ENCODE peak calls at places on chromosome 7, in five cellular contexts. F is HCT116, Z is gastrocnemius medialis, Y is tibial nerve, W is esophagus squamous epithelium. Q is an unnamed sample. For H3K4me1, the result is how much of the 10 kb centered on the place peaks cover.

GRCh38 chr7:36982749-36983148 is 258.5 kb upstream of the AOAH start:
- DNase-seq in Y (no peak), W (no peak), F (no peak), Z (no peak), Q (no peak)

GRCh38 chr7:41189866-41190265 is 513.0 kb downstream of the INHBA start:
- DNase-seq in Z (no peak), F (peak), Y (no peak), W (no peak), Q (no peak)

GRCh38 chr7:55573526-55573925 is 1.2 kb upstream of the VOPP1 start:
- DNase-seq in Y (no peak), Z (no peak), F (no peak), W (no peak), Q (no peak)

GRCh38 chr7:69564454-69565417 is 33.5 kb upstream of the AUTS2 start:
- DNase-seq in Z (no peak), F (no peak), Y (peak), W (no peak), Q (peak)

GRCh38 chr7:41900034-41900433 is 197.1 kb upstream of the INHBA start:
- DNase-seq in Z (no peak), F (no peak), W (no peak), Y (no peak), Q (no peak)

GRCh38 chr7:44622342-44623151 is 16.1 kb downstream of the OGDH start:
- DNase-seq in Z (no peak), Y (no peak), W (no peak), F (no peak), Q (peak)

GRCh38 chr7:22935269-22935668 is 78.7 kb downstream of the HYCC1 start:
- DNase-seq in W (no peak), Y (no peak), Z (no peak), F (no peak), Q (no peak)

GRCh38 chr7:9900339-9900738 is 1073.3 kb upstream of the PHF14 start:
- DNase-seq in Z (no peak), Y (no peak), F (no peak), W (no peak), Q (no peak)

GRCh38 chr7:147509859-147510542 is 1080.6 kb upstream of the C7orf33 start:
- DNase-seq in F (no peak), Y (no peak), Z (no peak), W (no peak), Q (no peak)

GRCh38 chr7:46383605-46384004 is 462.5 kb upstream of the IGFBP3 start:
- DNase-seq in W (no peak), F (no peak), Z (no peak), Y (no peak), Q (no peak)

GRCh38 chr7:95213809-95214492 is 110.4 kb downstream of the PON1 start:
- DNase-seq in Y (peak), Z (peak), F (no peak), W (no peak), Q (peak)

GRCh38 chr7:95491634-95492314 is 6.0 kb downstream of the ASB4 start:
- DNase-seq in F (peak), Z (no peak), Y (no peak), W (no peak), Q (no peak)

GRCh38 chr7:142822714-142823113 is 32.2 kb upstream of the EPHB6 start:
- DNase-seq in W (no peak), F (no peak), Y (no peak), Z (no peak), Q (no peak)

GRCh38 chr7:99314504-99314903 is 11.2 kb upstream of the ARPC1A start:
- DNase-seq in W (no peak), Z (no peak), Y (no peak), F (no peak), Q (no peak)

GRCh38 chr7:99395616-99396327 is 12.6 kb downstream of the PDAP1 start:
- DNase-seq in Z (no peak), W (no peak), Y (no peak), F (no peak), Q (no peak)

GRCh38 chr7:123649956-123650355 is 5.7 kb upstream of the LMOD2 start:
- DNase-seq in F (no peak), W (no peak), Z (no peak), Y (no peak), Q (no peak)

GRCh38 chr7:6589829-6590644 is at the start of gene INTS15:
- DNase-seq in W (no peak), Y (peak), Z (peak), F (peak), Q (peak)

GRCh38 chr7:68199951-68200660 is 1203.5 kb downstream of the TYW1 start:
- DNase-seq in Z (no peak), Y (no peak), F (no peak), W (no peak), Q (no peak)

GRCh38 chr7:130009848-130010688 is 41.1 kb downstream of the ZC3HC1 start:
- DNase-seq in F (peak), W (no peak), Z (peak), Y (no peak), Q (peak)

GRCh38 chr7:50488379-50488778 is 38.2 kb upstream of the FIGNL1 start:
- DNase-seq in Y (no peak), F (no peak), Z (no peak), W (no peak), Q (no peak)

GRCh38 chr7:1404881-1405548 is 54.3 kb downstream of the MICALL2 start:
- DNase-seq in F (no peak), Y (no peak), Z (no peak), W (no peak), Q (no peak)

GRCh38 chr7:8389898-8390642 is 43.3 kb upstream of the NXPH1 start:
- DNase-seq in Y (no peak), F (peak), W (no peak), Z (no peak), Q (no peak)

GRCh38 chr7:74199551-74200355 is 10.1 kb upstream of the LAT2 start:
- DNase-seq in W (no peak), F (peak), Y (no peak), Z (no peak), Q (no peak)

GRCh38 chr7:44587843-44588711 is 6.0 kb upstream of the TMED4 start:
- DNase-seq in F (peak), Y (peak), Z (no peak), W (no peak), Q (peak)

GRCh38 chr7:83947260-83947659 is 247.3 kb downstream of the SEMA3A start:
- DNase-seq in Z (no peak), Y (no peak), W (no peak), F (peak), Q (no peak)

GRCh38 chr7:47893238-47893637 is 55.0 kb downstream of the PKD1L1 start:
- DNase-seq in Z (no peak), W (no peak), F (peak), Y (no peak), Q (no peak)

GRCh38 chr7:73972614-73973013 is 55.4 kb upstream of the ELN start:
- DNase-seq in W (no peak), F (no peak), Z (no peak), Y (no peak), Q (no peak)

GRCh38 chr7:68785036-68785435 is 813.2 kb upstream of the AUTS2 start:
- DNase-seq in Z (no peak), W (no peak), F (no peak), Y (no peak), Q (no peak)

GRCh38 chr7:140673063-140673769 is 471 bp downstream of the ADCK2 start:
- DNase-seq in Z (peak), W (no peak), Y (no peak), F (no peak), Q (peak)

GRCh38 chr7:140672382-140673062 is at the start of gene ADCK2:
- DNase-seq in Z (peak), W (no peak), Y (no peak), F (no peak), Q (peak)

GRCh38 chr7:140674356-140674800 is 1.6 kb downstream of the ADCK2 start:
- DNase-seq in W (no peak), Y (no peak), Z (no peak), F (no peak), Q (no peak)

GRCh38 chr7:140674899-140675701 is 2.4 kb downstream of the ADCK2 start:
- DNase-seq in Y (no peak), F (peak), Z (peak), W (no peak), Q (peak)

GRCh38 chr7:140673770-140674155 is 1.0 kb downstream of the ADCK2 start:
- DNase-seq in Y (no peak), F (no peak), W (no peak), Z (no peak), Q (no peak)
- H3K4me1 ChIP-seq in Y (under half), F (under half), W (under half), Z (under half), Q (under half)

GRCh38 chr7:90211391-90212148 is at the start of gene STEAP2:
- DNase-seq in Z (peak), Y (peak), F (peak), W (peak), Q (peak)
- TF ChIP-seq POLR2A in Z (no peak), Y (no peak), F (no peak), W (peak), Q (no peak)

GRCh38 chr7:14924398-14924797 is 21.8 kb upstream of the DGKB start:
- DNase-seq in Y (no peak), Z (no peak), W (no peak), F (no peak), Q (no peak)
- TF ChIP-seq CTCF in Y (no peak), Z (no peak), W (no peak), F (no peak), Q (no peak)

GRCh38 chr7:137990251-137990901 is 11.5 kb downstream of the CREB3L2 start:
- DNase-seq in F (no peak), W (no peak), Z (no peak), Y (no peak), Q (no peak)

GRCh38 chr7:137994091-137994688 is 7.7 kb downstream of the CREB3L2 start:
- DNase-seq in Y (no peak), F (no peak), W (no peak), Z (no peak), Q (no peak)

GRCh38 chr7:137992042-137992737 is 9.7 kb downstream of the CREB3L2 start:
- DNase-seq in W (no peak), F (no peak), Z (no peak), Y (no peak), Q (no peak)

GRCh38 chr7:137993395-137993743 is 8.5 kb downstream of the CREB3L2 start:
- DNase-seq in Y (no peak), Z (no peak), W (no peak), F (no peak), Q (no peak)

DNA sequence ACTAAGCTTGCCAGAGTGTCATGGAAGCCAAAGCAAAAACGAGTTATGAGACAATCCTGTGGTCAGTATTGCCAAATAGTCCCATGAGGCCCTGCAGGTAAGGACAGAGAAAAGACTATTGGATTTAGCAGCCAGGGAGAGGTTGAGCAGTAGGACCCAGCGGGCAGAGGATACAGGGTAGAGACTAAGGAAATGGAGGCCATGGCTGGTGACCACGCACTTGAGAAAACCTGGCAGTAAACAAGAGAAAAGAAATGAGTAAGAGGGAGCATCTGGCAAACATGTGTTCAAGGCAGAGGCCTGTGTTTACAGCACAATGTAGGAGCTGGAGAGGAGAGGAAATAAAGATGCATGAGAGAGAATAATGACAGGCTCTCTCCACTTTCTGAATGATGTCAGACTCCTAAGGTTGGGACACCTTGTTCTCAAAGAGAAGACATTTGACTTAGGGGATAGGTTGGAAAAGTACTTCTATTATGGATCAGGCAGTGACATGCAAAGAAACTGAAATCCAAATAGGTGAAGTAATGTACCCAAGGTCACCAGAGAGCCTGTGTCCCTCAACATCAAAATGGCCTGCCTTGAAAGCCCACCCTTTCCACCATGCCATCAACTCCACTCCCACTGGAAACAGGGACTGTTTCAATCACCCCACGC is 9.0 kb downstream of the CREB3L2 start:
- DNase-seq in Y (peak), Z (peak), F (no peak), W (no peak), Q (peak)
- H3K4me1 ChIP-seq in Y (half or more), Z (half or more), F (under half), W (under half), Q (half or more)

GRCh38 chr7:76377186-76377918 is 18.6 kb upstream of the YWHAG start:
- DNase-seq in W (no peak), Z (no peak), F (no peak), Y (no peak), Q (peak)
- TF ChIP-seq POLR2A in W (no peak), Z (no peak), F (no peak), Y (no peak), Q (no peak)

DNA sequence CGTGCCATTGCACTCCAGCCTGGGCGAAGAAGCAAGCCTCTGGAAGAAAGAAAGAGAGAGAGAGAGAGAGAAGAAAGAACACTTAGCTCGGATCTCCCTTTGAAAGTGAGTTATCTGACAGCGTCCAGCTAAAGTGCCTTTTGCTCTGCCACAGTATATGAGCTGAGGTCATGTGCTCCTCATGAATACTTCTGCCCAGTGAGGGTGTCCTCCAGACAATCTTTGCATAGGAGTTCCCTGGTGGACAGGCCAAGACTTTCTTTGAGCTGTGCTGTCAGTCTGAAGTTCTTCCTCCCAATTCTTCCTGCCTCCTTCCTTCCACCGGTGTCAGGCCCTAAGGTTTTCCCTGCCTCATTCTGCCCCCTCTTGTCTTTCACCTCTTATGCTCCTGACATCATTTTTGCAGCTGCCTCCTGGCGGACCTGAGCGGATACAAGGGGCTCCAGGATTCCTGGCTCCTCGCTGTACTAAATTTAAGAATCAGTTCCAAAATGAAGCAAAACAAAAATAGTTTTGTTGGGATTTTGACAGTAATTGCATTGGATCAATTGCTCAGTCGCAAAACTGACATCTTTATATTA is 31.9 kb downstream of the XRCC2 start:
- DNase-seq in W (no peak), F (no peak), Y (no peak), Z (no peak), Q (no peak)
- TF ChIP-seq CTCF in W (no peak), F (no peak), Y (no peak), Z (no peak), Q (no peak)

Q was measured in adrenal gland.